ENCODE peak calls at places on chromosome X, in four cellular contexts. L is ascending aorta; I is PC-9; H is CD4-positive, alpha-beta T cell. V is an unnamed sample.

GRCh38 chrX:55742649-55743048 is 25.1 kb downstream of the RRAGB start:
- DNase-seq in H (no peak), L (no peak), I (no peak), V (no peak)

GRCh38 chrX:102651242-102651967 is at the start of gene GPRASP1:
- DNase-seq in I (no peak), H (peak; percentile 71), L (no peak), V (no peak)

GRCh38 chrX:111447298-111447697 is 35.3 kb upstream of the DCX start:
- DNase-seq in I (no peak), L (no peak), H (no peak), V (no peak)

GRCh38 chrX:24839331-24839730 is 145.6 kb downstream of the POLA1 start:
- DNase-seq in L (no peak), H (no peak), I (no peak), V (no peak)

GRCh38 chrX:64792598-64793337 is 183.5 kb downstream of the ZC4H2 start:
- DNase-seq in H (no peak), L (no peak), I (no peak), V (no peak)

GRCh38 chrX:150569155-150569477 is 695 bp downstream of the MTM1 start:
- DNase-seq in I (no peak), L (no peak), H (peak; percentile 46), V (no peak)

GRCh38 chrX:57528670-57529255 is 63.0 kb upstream of the ZXDB start:
- DNase-seq in L (no peak), H (peak; percentile 1), I (peak; percentile 11), V (no peak)

GRCh38 chrX:47645530-47645929 is 4.8 kb downstream of the ELK1 start:
- DNase-seq in L (no peak), I (no peak), H (no peak), V (no peak)

GRCh38 chrX:25721564-25721963 is 416.6 kb upstream of the MAGEB18 start:
- DNase-seq in L (no peak), I (no peak), H (no peak), V (no peak)

GRCh38 chrX:56505866-56506265 is 57.6 kb upstream of the UBQLN2 start:
- DNase-seq in I (peak; percentile 70), H (no peak), L (no peak), V (no peak)

GRCh38 chrX:11629593-11630211 is 36.0 kb downstream of the ARHGAP6 start:
- DNase-seq in H (no peak), I (no peak), L (peak; percentile 8), V (no peak)

GRCh38 chrX:22652596-22652995 is 347.2 kb upstream of the DDX53 start:
- DNase-seq in I (no peak), L (no peak), H (no peak), V (no peak)

GRCh38 chrX:40104649-40105015 is 6.9 kb upstream of the BCOR start:
- DNase-seq in L (no peak), I (no peak), H (no peak), V (peak; percentile 73)

GRCh38 chrX:44415639-44416386 is 72.3 kb upstream of the EFHC2 start:
- DNase-seq in H (no peak), I (peak; percentile 13), L (no peak), V (no peak)

GRCh38 chrX:23344208-23344903 is 9.7 kb downstream of the PTCHD1 start:
- DNase-seq in I (no peak), H (no peak), L (no peak), V (no peak)

GRCh38 chrX:7934026-7934425 is 6.8 kb upstream of the PNPLA4 start:
- DNase-seq in I (no peak), H (no peak), L (no peak), V (no peak)

GRCh38 chrX:123217077-123217476 is 33.0 kb downstream of the GRIA3 start:
- DNase-seq in L (no peak), I (no peak), H (no peak), V (no peak)

GRCh38 chrX:71954458-71954857 is 43.8 kb downstream of the NHSL2 start:
- DNase-seq in I (no peak), L (no peak), H (no peak), V (no peak)

GRCh38 chrX:71955530-71956120 is 45.0 kb downstream of the NHSL2 start:
- DNase-seq in I (no peak), L (no peak), H (no peak), V (no peak)

GRCh38 chrX:71953946-71954345 is 43.3 kb downstream of the NHSL2 start:
- DNase-seq in I (no peak), L (no peak), H (no peak), V (no peak)

GRCh38 chrX:71953391-71953790 is 42.7 kb downstream of the NHSL2 start:
- DNase-seq in L (no peak), I (no peak), H (no peak), V (no peak)

GRCh38 chrX:71958281-71958675 is 47.6 kb downstream of the NHSL2 start:
- DNase-seq in L (no peak), H (no peak), I (no peak), V (no peak)
- H3K27ac ChIP-seq in L (no peak overlapping the region), H (no peak overlapping the region), I (no peak overlapping the region), V (no peak overlapping the region)

GRCh38 chrX:34653811-34654210 is 3.3 kb downstream of the TMEM47 start:
- DNase-seq in L (no peak), I (no peak), H (no peak), V (no peak)
- H3K27ac ChIP-seq in L (peak overlapping the region; percentile 90), I (no peak overlapping the region), H (no peak overlapping the region), V (peak overlapping the region; percentile 72)

GRCh38 chrX:38515291-38515690 is 46.1 kb upstream of the TSPAN7 start:
- DNase-seq in I (no peak), L (no peak), H (no peak), V (no peak)
- H3K27ac ChIP-seq in I (no peak overlapping the region), L (no peak overlapping the region), H (no peak overlapping the region), V (no peak overlapping the region)

GRCh38 chrX:154749856-154750255 is 1.0 kb downstream of the GAB3 start:
- DNase-seq in I (no peak), H (no peak), L (no peak), V (no peak)
- H3K27ac ChIP-seq in I (no peak overlapping the region), H (no peak overlapping the region), L (peak overlapping the region; percentile 88), V (no peak overlapping the region)

GRCh38 chrX:148902581-148902980 is 402.2 kb downstream of the AFF2 start:
- DNase-seq in L (no peak), H (no peak), I (no peak), V (no peak)
- H3K27ac ChIP-seq in L (no peak overlapping the region), H (no peak overlapping the region), I (no peak overlapping the region), V (no peak overlapping the region)

GRCh38 chrX:136814847-136815634 is 34.3 kb upstream of the ARHGEF6 start:
- DNase-seq in L (no peak), I (no peak), H (no peak), V (no peak)

GRCh38 chrX:136816970-136817369 is 36.2 kb upstream of the ARHGEF6 start:
- DNase-seq in H (no peak), L (no peak), I (no peak), V (no peak)

GRCh38 chrX:136822337-136823095 is 41.8 kb upstream of the ARHGEF6 start:
- DNase-seq in H (no peak), I (no peak), L (no peak), V (peak; percentile 1)

GRCh38 chrX:136823175-136823574 is 42.4 kb upstream of the ARHGEF6 start:
- DNase-seq in I (no peak), L (no peak), H (no peak), V (peak; percentile 16)

GRCh38 chrX:136819026-136819425 is 38.3 kb upstream of the ARHGEF6 start:
- DNase-seq in H (no peak), L (no peak), I (no peak), V (no peak)
- H3K27ac ChIP-seq in H (no peak overlapping the region), L (no peak overlapping the region), I (no peak overlapping the region), V (no peak overlapping the region)

GRCh38 chrX:1412551-1413161 is 20.7 kb upstream of the SLC25A6 start:
- DNase-seq in I (no peak), H (no peak), L (no peak), V (no peak)
- H3K27ac ChIP-seq in I (no peak overlapping the region), H (no peak overlapping the region), L (no peak overlapping the region), V (no peak overlapping the region)

GRCh38 chrX:142977128-142977914 is 48.4 kb upstream of the SPANXN4 start:
- DNase-seq in H (no peak), L (no peak), I (no peak), V (no peak)
- H3K27ac ChIP-seq in H (no peak overlapping the region), L (no peak overlapping the region), I (no peak overlapping the region), V (no peak overlapping the region)

GRCh38 chrX:41381685-41382084 is 47.7 kb downstream of the DDX3X start:
- DNase-seq in H (no peak), L (peak; percentile 36), I (peak; percentile 62), V (peak; percentile 73)

GRCh38 chrX:41388543-41388942 is 54.6 kb downstream of the DDX3X start:
- DNase-seq in H (no peak), I (no peak), L (no peak), V (no peak)

GRCh38 chrX:41386222-41386990 is 52.4 kb downstream of the DDX3X start:
- DNase-seq in I (no peak), L (no peak), H (no peak), V (no peak)

GRCh38 chrX:41382699-41383645 is 49.0 kb downstream of the DDX3X start:
- DNase-seq in H (peak; percentile 1), L (no peak), I (peak; percentile 21), V (peak; percentile 36)

GRCh38 chrX:41384041-41384705 is 50.2 kb downstream of the DDX3X start:
- DNase-seq in I (peak; percentile 43), L (peak; percentile 34), H (peak; percentile 49), V (peak; percentile 44)
- H3K27ac ChIP-seq in I (peak overlapping the region; percentile 88), L (no peak overlapping the region), H (no peak overlapping the region), V (peak overlapping the region; percentile 68)